ENCODE peak calls at places on chromosomes 1 and 21, in four cellular contexts. H is H1, I is fibroblast of lung, E is spleen. Y is an unnamed sample.

GRCh38 chr1:119797137-119797536 is 14.1 kb downstream of the REG4 start:
- DNase-seq in H (peak; percentile 24), I (no peak), E (no peak), Y (no peak)

GRCh38 chr1:153312569-153313186 is at the start of gene PGLYRP3:
- DNase-seq in H (no peak), I (no peak), E (no peak), Y (no peak)

GRCh38 chr1:192808588-192809285 is at the start of gene RGS2:
- DNase-seq in H (peak; percentile 85), I (peak; percentile 94), E (peak; percentile 98), Y (peak; percentile 96)

GRCh38 chr1:41695118-41695517 is 210.6 kb upstream of the EDN2 start:
- DNase-seq in H (no peak), I (no peak), E (peak; percentile 75), Y (no peak)

GRCh38 chr1:171252482-171252881 is 4.2 kb downstream of the FMO1 start:
- DNase-seq in H (no peak), I (no peak), E (peak; percentile 78), Y (no peak)

GRCh38 chr1:112971006-112971405 is 15.0 kb upstream of the SLC16A1 start:
- DNase-seq in H (no peak), I (peak; percentile 76), E (no peak), Y (no peak)

GRCh38 chr1:154468480-154469240 is 33.4 kb upstream of the TDRD10 start:
- DNase-seq in H (no peak), I (peak; percentile 19), E (peak; percentile 56), Y (no peak)

GRCh38 chr1:15736035-15736665 is at the start of gene SLC25A34:
- DNase-seq in H (no peak), I (no peak), E (no peak), Y (no peak)

GRCh38 chr1:920506-920905 is 3.2 kb upstream of the SAMD11 start:
- DNase-seq in H (no peak), I (no peak), E (no peak), Y (no peak)

GRCh38 chr1:95084317-95085176 is 11.8 kb upstream of the ALG14 start:
- DNase-seq in H (peak; percentile 53), I (peak; percentile 17), E (no peak), Y (peak; percentile 71)

GRCh38 chr1:179883040-179883501 is 986 bp downstream of the TOR1AIP1 start:
- DNase-seq in H (no peak), I (no peak), E (no peak), Y (peak; percentile 83)

GRCh38 chr1:109787211-109787844 is 23.6 kb upstream of the EPS8L3 start:
- DNase-seq in H (no peak), I (peak; percentile 52), E (peak; percentile 46), Y (no peak)

GRCh38 chr1:74767490-74767889 is 34.5 kb downstream of the TYW3 start:
- DNase-seq in H (peak; percentile 57), I (no peak), E (no peak), Y (peak; percentile 75)

GRCh38 chr1:186715887-186716809 is 35.9 kb upstream of the PTGS2 start:
- DNase-seq in H (no peak), I (no peak), E (no peak), Y (no peak)

GRCh38 chr1:153538315-153538821 is 2.4 kb downstream of the S100A5 start:
- DNase-seq in H (peak; percentile 68), I (peak; percentile 26), E (peak; percentile 66), Y (peak; percentile 59)

GRCh38 chr1:195373831-195374230 is 1234.4 kb downstream of the KCNT2 start:
- DNase-seq in H (no peak), I (no peak), E (no peak), Y (no peak)

GRCh38 chr21:41641510-41641815 is 125.4 kb downstream of the RIPK4 start:
- DNase-seq in H (no peak), I (no peak), E (no peak), Y (no peak)

GRCh38 chr1:160904783-160905616 is 20.0 kb upstream of the ITLN1 start:
- DNase-seq in H (no peak), I (no peak), E (no peak), Y (no peak)

GRCh38 chr1:208132287-208132882 is 111.8 kb downstream of the PLXNA2 start:
- DNase-seq in H (peak; percentile 92), I (peak; percentile 66), E (peak; percentile 88), Y (peak; percentile 82)

GRCh38 chr1:30040081-30041019 is 683.0 kb downstream of the MATN1 start:
- DNase-seq in H (peak; percentile 17), I (no peak), E (no peak), Y (no peak)

GRCh38 chr1:6724517-6725141 is 23.0 kb upstream of the DNAJC11 start:
- DNase-seq in H (no peak), I (peak; percentile 89), E (peak; percentile 21), Y (no peak)

GRCh38 chr1:8677782-8678181 is 139.7 kb downstream of the RERE start:
- DNase-seq in H (no peak), I (no peak), E (no peak), Y (no peak)

GRCh38 chr1:150259758-150260669 is 2.4 kb downstream of the CA14 start:
- DNase-seq in H (peak; percentile 81), I (peak; percentile 22), E (no peak), Y (peak; percentile 58)

GRCh38 chr1:108572182-108572581 is 12.3 kb downstream of the EEIG2 start:
- DNase-seq in H (no peak), I (no peak), E (no peak), Y (no peak)

GRCh38 chr1:112674986-112675727 is 698 bp downstream of the MOV10 start:
- DNase-seq in H (peak; percentile 83), I (no peak), E (peak; percentile 90), Y (peak; percentile 61)

GRCh38 chr1:84736445-84736844 is 46.2 kb upstream of the SSX2IP start:
- DNase-seq in H (no peak), I (no peak), E (no peak), Y (no peak)

GRCh38 chr1:201693887-201694614 is 134.9 kb upstream of the IPO9 start:
- DNase-seq in H (peak; percentile 71), I (no peak), E (no peak), Y (no peak)

GRCh38 chr1:234886081-234886874 is 242.4 kb downstream of the TOMM20 start:
- DNase-seq in H (no peak), I (no peak), E (no peak), Y (no peak)

GRCh38 chr1:211613108-211613947 is 34.4 kb upstream of the SLC30A1 start:
- DNase-seq in H (no peak), I (peak; percentile 92), E (peak; percentile 89), Y (no peak)

GRCh38 chr1:163155606-163156005 is 47.1 kb downstream of the RGS5 start:
- DNase-seq in H (no peak), I (no peak), E (no peak), Y (no peak)

GRCh38 chr1:39104158-39105060 is 78.3 kb downstream of the NDUFS5 start:
- DNase-seq in H (peak; percentile 66), I (no peak), E (no peak), Y (peak; percentile 31)

GRCh38 chr1:68046885-68047658 is 3.4 kb downstream of the DIRAS3 start:
- DNase-seq in H (no peak), I (no peak), E (peak; percentile 47), Y (no peak)

DNA sequence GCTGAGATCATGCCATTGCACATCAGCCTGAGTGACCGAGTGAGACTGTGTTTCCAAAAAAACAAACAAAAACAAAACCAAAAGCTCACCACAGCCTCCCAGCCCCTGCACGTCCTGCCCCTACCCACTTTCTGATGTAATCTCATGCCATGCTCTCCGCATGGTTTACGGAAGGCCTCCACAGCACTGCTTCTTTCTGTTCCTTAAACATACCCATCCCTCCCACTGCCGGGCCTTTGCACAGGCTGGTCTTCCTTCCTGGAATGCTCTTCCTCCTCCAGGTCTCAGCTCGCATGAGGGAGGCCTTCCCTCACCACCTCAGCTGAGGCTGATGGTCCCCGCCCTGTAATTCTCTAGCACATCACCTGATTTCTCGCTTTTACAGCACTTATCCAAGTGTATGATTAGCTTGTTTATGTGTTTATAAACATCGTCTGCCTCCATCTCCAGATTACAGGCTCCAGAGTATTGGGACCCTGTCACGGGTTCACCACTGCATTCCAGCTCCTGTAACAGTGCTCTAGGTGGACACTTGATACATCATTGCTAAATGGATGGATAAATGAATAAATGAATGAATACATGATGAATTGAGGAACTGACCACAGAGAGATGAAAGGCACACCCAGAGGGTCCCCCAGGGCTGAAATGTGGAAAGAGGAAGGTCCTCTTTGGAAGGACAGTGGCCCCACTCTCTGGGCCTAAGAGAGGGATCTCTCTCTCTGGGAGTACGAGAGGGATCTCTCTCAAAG is 22.1 kb downstream of the TCEA3 start:
- DNase-seq in H (no peak), I (no peak), E (no peak), Y (no peak)
- H3K27ac ChIP-seq in H (no peak overlapping the region), I (peak overlapping the region; percentile 55), E (no peak overlapping the region), Y (no peak overlapping the region)

GRCh38 chr1:231497629-231498152 is 30.8 kb upstream of the TSNAX start:
- DNase-seq in H (no peak), I (no peak), E (no peak), Y (no peak)

GRCh38 chr1:231500666-231501065 is 27.8 kb upstream of the TSNAX start:
- DNase-seq in H (no peak), I (no peak), E (no peak), Y (no peak)

GRCh38 chr1:231493421-231494185 is 34.9 kb upstream of the TSNAX start:
- DNase-seq in H (no peak), I (peak; percentile 11), E (no peak), Y (no peak)

GRCh38 chr1:231494439-231495110 is 33.9 kb upstream of the TSNAX start:
- DNase-seq in H (no peak), I (no peak), E (no peak), Y (no peak)

GRCh38 chr1:231499148-231499763 is 29.2 kb upstream of the TSNAX start:
- DNase-seq in H (no peak), I (no peak), E (no peak), Y (no peak)
- H3K9me3 ChIP-seq in H (peaks cover 18% of the 10 kb centered on the region), I (no peaks in the 10 kb centered on the region), E (peaks cover 28% of the 10 kb centered on the region), Y (peaks cover 7% of the 10 kb centered on the region)

GRCh38 chr1:10634075-10634427 is 159.3 kb downstream of the PEX14 start:
- DNase-seq in H (no peak), I (no peak), E (no peak), Y (no peak)
- H3K27ac ChIP-seq in H (no peak overlapping the region), I (no peak overlapping the region), E (no peak overlapping the region), Y (no peak overlapping the region)

GRCh38 chr21:8991968-8992621 is 1529.3 kb upstream of the TPTE start:
- DNase-seq in H (no peak), I (peak; percentile 52), E (no peak), Y (peak; percentile 33)
- H3K9me3 ChIP-seq in H (peaks cover 78% of the 10 kb centered on the region), I (peaks cover 11% of the 10 kb centered on the region), E (peaks cover 5% of the 10 kb centered on the region), Y (peaks cover 71% of the 10 kb centered on the region)

GRCh38 chr1:116286541-116286971 is 86.5 kb upstream of the ATP1A1 start:
- DNase-seq in H (no peak), I (peak; percentile 63), E (no peak), Y (no peak)
- H3K27ac ChIP-seq in H (no peak overlapping the region), I (no peak overlapping the region), E (no peak overlapping the region), Y (no peak overlapping the region)

DNA sequence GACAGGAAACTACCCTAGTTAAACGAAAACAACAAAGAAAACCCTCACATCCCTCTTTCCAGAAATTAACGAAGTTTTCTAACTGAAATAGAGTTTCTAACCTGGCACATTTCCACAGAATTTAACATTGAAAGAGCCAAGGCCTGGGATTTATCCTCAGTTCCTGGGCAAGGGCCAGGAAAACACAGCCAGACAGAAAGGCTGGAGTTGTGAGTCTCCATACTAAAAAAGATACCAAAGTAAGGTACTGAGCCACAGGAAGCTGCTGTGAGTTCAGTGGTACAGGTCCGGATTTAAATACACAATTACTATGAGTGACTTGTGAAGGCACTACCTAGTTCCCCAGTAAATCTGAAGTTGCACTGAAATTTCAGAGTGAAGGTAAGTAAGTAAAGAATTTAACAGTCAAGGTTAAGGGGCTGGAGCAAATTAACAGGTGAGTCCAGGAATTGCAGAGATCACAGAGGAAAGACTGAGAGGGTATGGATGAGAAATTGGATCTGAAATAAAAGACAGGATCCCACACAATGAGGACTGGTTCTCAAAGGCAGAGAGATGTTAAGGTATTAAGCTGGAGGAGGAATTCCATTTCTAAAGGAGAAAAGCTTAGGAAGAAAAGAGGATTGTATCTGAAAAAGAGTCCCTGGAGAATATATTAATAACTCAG is 908 bp downstream of the LIX1L start:
- DNase-seq in H (no peak), I (peak; percentile 54), E (no peak), Y (peak; percentile 77)
- H3K9me3 ChIP-seq in H (no peaks in the 10 kb centered on the region), I (no peaks in the 10 kb centered on the region), E (no peaks in the 10 kb centered on the region), Y (no peaks in the 10 kb centered on the region)